ENCODE peak calls at places on chromosome 16, in five cellular contexts. A is keratinocyte, F is Calu3, D is AG10803, I is T-helper 17 cell. X is an unnamed sample.

GRCh38 chr16:87697792-87698191 is 68.0 kb downstream of the KLHDC4 start:
- DNase-seq in A (no peak), F (no peak), D (no peak), I (no peak), X (no peak)

GRCh38 chr16:24440296-24440695 is 99.1 kb upstream of the RBBP6 start:
- DNase-seq in A (no peak), F (no peak), D (no peak), I (no peak), X (no peak)

GRCh38 chr16:14202697-14203096 is 131.6 kb downstream of the MRTFB start:
- DNase-seq in A (no peak), F (no peak), D (no peak), I (no peak), X (peak; percentile 15)

GRCh38 chr16:49857423-49858181 is 1.7 kb upstream of the ZNF423 start:
- DNase-seq in A (no peak), F (peak; percentile 77), D (peak; percentile 33), I (peak; percentile 24), X (peak; percentile 82)

GRCh38 chr16:55842369-55843104 is 9.6 kb upstream of the CES1 start:
- DNase-seq in A (no peak), F (peak; percentile 47), D (peak; percentile 42), I (no peak), X (peak; percentile 31)

GRCh38 chr16:89121691-89122321 is 28.2 kb downstream of the ACSF3 start:
- DNase-seq in A (no peak), F (no peak), D (no peak), I (no peak), X (no peak)

GRCh38 chr16:17173134-17173729 is 297.5 kb downstream of the XYLT1 start:
- DNase-seq in A (no peak), F (no peak), D (peak; percentile 85), I (no peak), X (peak; percentile 78)

GRCh38 chr16:85165781-85166180 is 53.5 kb upstream of the CIBAR2 start:
- DNase-seq in A (no peak), F (no peak), D (no peak), I (no peak), X (no peak)

GRCh38 chr16:46688101-46688656 is 799 bp downstream of the VPS35 start:
- DNase-seq in A (no peak), F (no peak), D (no peak), I (no peak), X (no peak)

GRCh38 chr16:29314292-29314934 is 92.1 kb downstream of the NPIPB11 start:
- DNase-seq in A (no peak), F (no peak), D (no peak), I (no peak), X (no peak)

GRCh38 chr16:71421911-71422310 is 19.9 kb downstream of the TLE7 start:
- DNase-seq in A (no peak), F (peak; percentile 59), D (no peak), I (no peak), X (peak; percentile 26)

GRCh38 chr16:69741951-69742904 is 12.5 kb downstream of the NOB1 start:
- DNase-seq in A (no peak), F (peak; percentile 85), D (no peak), I (no peak), X (peak; percentile 73)

GRCh38 chr16:25679468-25680010 is 12.2 kb upstream of the HS3ST4 start:
- DNase-seq in A (no peak), F (no peak), D (no peak), I (no peak), X (no peak)

GRCh38 chr16:11087691-11088431 is 143.5 kb downstream of the CLEC16A start:
- DNase-seq in A (no peak), F (no peak), D (peak; percentile 15), I (no peak), X (no peak)

GRCh38 chr16:4059969-4060368 is 56.3 kb downstream of the ADCY9 start:
- DNase-seq in A (no peak), F (no peak), D (no peak), I (no peak), X (no peak)

GRCh38 chr16:22220714-22221113 is 14.6 kb downstream of the EEF2K start:
- DNase-seq in A (no peak), F (no peak), D (no peak), I (no peak), X (no peak)

GRCh38 chr16:56190903-56191806 is at the start of gene GNAO1:
- DNase-seq in A (no peak), F (peak; percentile 49), D (peak; percentile 32), I (peak; percentile 62), X (peak; percentile 69)

GRCh38 chr16:86363057-86363490 is 147.3 kb upstream of the FOXF1 start:
- DNase-seq in A (no peak), F (no peak), D (peak; percentile 97), I (no peak), X (no peak)

GRCh38 chr16:47008612-47009011 is 35.1 kb upstream of the DNAJA2 start:
- DNase-seq in A (no peak), F (no peak), D (no peak), I (no peak), X (no peak)

GRCh38 chr16:75102595-75102994 is 14.0 kb downstream of the LDHD start:
- DNase-seq in A (no peak), F (no peak), D (no peak), I (no peak), X (no peak)

GRCh38 chr16:57577691-57578224 is 35.3 kb downstream of the ADGRG5 start:
- DNase-seq in A (no peak), F (no peak), D (no peak), I (no peak), X (no peak)

GRCh38 chr16:70342016-70342415 is 4.7 kb upstream of the DDX19A start:
- DNase-seq in A (no peak), F (no peak), D (no peak), I (no peak), X (no peak)

GRCh38 chr16:31008154-31008950 is 2.1 kb downstream of the STX1B start:
- DNase-seq in A (no peak), F (no peak), D (peak; percentile 49), I (no peak), X (no peak)

GRCh38 chr16:68779891-68780290 is 42.8 kb downstream of the CDH1 start:
- DNase-seq in A (no peak), F (no peak), D (no peak), I (no peak), X (peak; percentile 66)

GRCh38 chr16:578870-579405 is 9.2 kb downstream of the PIGQ start:
- DNase-seq in A (no peak), F (no peak), D (peak; percentile 76), I (peak; percentile 57), X (peak; percentile 86)

GRCh38 chr16:78494674-78495073 is 395.2 kb downstream of the WWOX start:
- DNase-seq in A (no peak), F (no peak), D (no peak), I (no peak), X (no peak)

GRCh38 chr16:81397058-81397878 is 47.3 kb upstream of the CMIP start:
- DNase-seq in A (no peak), F (no peak), D (no peak), I (no peak), X (no peak)

GRCh38 chr16:1216296-1216619 is 8.8 kb downstream of the TPSG1 start:
- DNase-seq in A (no peak), F (peak; percentile 43), D (no peak), I (no peak), X (no peak)

GRCh38 chr16:80620656-80621605 is 80.1 kb downstream of the DYNLRB2 start:
- DNase-seq in A (no peak), F (no peak), D (no peak), I (no peak), X (no peak)

GRCh38 chr16:89241187-89242003 is 23.9 kb downstream of the ZNF778 start:
- DNase-seq in A (no peak), F (peak; percentile 69), D (peak; percentile 86), I (peak; percentile 73), X (peak; percentile 69)

GRCh38 chr16:10827691-10828341 is 9.2 kb upstream of the TVP23A start:
- DNase-seq in A (no peak), F (no peak), D (peak; percentile 91), I (no peak), X (peak; percentile 85)

GRCh38 chr16:13892301-13892700 is 27.7 kb upstream of the ERCC4 start:
- DNase-seq in A (no peak), F (no peak), D (no peak), I (no peak), X (no peak)

X was measured in body of pancreas.